ENCODE peak calls at places on chromosomes 1 and 21, in five cellular contexts. O, D, J, L and C are unnamed samples.

GRCh38 chr1:63074321-63074720 is 248.0 kb upstream of the FOXD3 start:
- DNase-seq in D (no peak), J (no peak), L (no peak), O (no peak), C (no peak)

GRCh38 chr1:53769780-53770179 is 30.8 kb upstream of the GLIS1 start:
- DNase-seq in L (no peak), O (no peak), D (no peak), J (no peak), C (no peak)

GRCh38 chr1:223720987-223721591 is 8.8 kb downstream of the CAPN2 start:
- DNase-seq in D (no peak), L (no peak), O (no peak), J (no peak), C (no peak)

GRCh38 chr21:46645840-46646239 is 10.4 kb downstream of the PRMT2 start:
- DNase-seq in D (no peak), J (no peak), O (no peak), L (no peak), C (no peak)

GRCh38 chr1:234719454-234720258 is 109.7 kb upstream of the IRF2BP2 start:
- DNase-seq in J (no peak), D (no peak), L (no peak), O (no peak), C (no peak)

GRCh38 chr1:38536089-38536488 is 323.5 kb downstream of the RRAGC start:
- DNase-seq in D (no peak), O (no peak), L (no peak), J (no peak), C (no peak)

GRCh38 chr1:46202975-46203737 is at the start of gene LURAP1:
- DNase-seq in O (peak), L (peak), J (peak), D (peak), C (no peak)

GRCh38 chr1:231045318-231045717 is 5.3 kb upstream of the FAM89A start:
- DNase-seq in L (no peak), D (no peak), J (no peak), O (no peak), C (no peak)

GRCh38 chr1:14712136-14712535 is 113.7 kb downstream of the KAZN start:
- DNase-seq in L (no peak), D (no peak), J (no peak), O (no peak), C (no peak)

GRCh38 chr1:59290173-59290954 is 6.5 kb upstream of the FGGY start:
- DNase-seq in L (no peak), D (peak), J (peak), O (peak), C (no peak)

GRCh38 chr1:26112407-26112775 is 767 bp downstream of the PDIK1L start:
- DNase-seq in D (no peak), L (no peak), J (no peak), O (no peak), C (no peak)

GRCh38 chr1:18280956-18281355 is 173.4 kb downstream of the IGSF21 start:
- DNase-seq in O (no peak), J (no peak), D (no peak), L (no peak), C (no peak)

GRCh38 chr1:17725811-17726582 is 29.1 kb upstream of the ACTL8 start:
- DNase-seq in O (no peak), D (no peak), L (no peak), J (no peak), C (no peak)

GRCh38 chr1:112906155-112906698 is 49.8 kb downstream of the SLC16A1 start:
- DNase-seq in O (no peak), J (no peak), D (no peak), L (no peak), C (no peak)

GRCh38 chr1:178564783-178565180 is 51.9 kb downstream of the TEX35 start:
- DNase-seq in D (no peak), L (no peak), O (no peak), J (no peak), C (no peak)

GRCh38 chr1:19877821-19878636 is 4.2 kb upstream of the OTUD3 start:
- DNase-seq in J (no peak), L (no peak), D (no peak), O (peak), C (no peak)

GRCh38 chr1:151145158-151146071 is 1.0 kb downstream of the SEMA6C start:
- DNase-seq in O (no peak), J (no peak), D (peak), L (no peak), C (peak)

GRCh38 chr1:150280138-150280707 is 2.1 kb upstream of the CIART start:
- DNase-seq in D (no peak), J (no peak), O (no peak), L (no peak), C (no peak)

GRCh38 chr1:29736582-29737188 is 500.4 kb downstream of the PTPRU start:
- DNase-seq in L (no peak), D (no peak), J (no peak), O (no peak), C (peak)

GRCh38 chr1:172447641-172448040 is 3.8 kb upstream of the PIGC start:
- DNase-seq in J (no peak), D (no peak), L (no peak), O (no peak), C (no peak)

GRCh38 chr1:85230305-85230977 is 29.0 kb downstream of the C1orf52 start:
- DNase-seq in D (no peak), O (no peak), J (no peak), L (no peak), C (no peak)

GRCh38 chr1:53111073-53111556 is 31.3 kb downstream of the SLC1A7 start:
- DNase-seq in J (peak), D (no peak), O (no peak), L (no peak), C (no peak)

GRCh38 chr21:39715804-39716397 is 29.1 kb upstream of the IGSF5 start:
- DNase-seq in J (no peak), L (peak), O (peak), D (peak), C (peak)

GRCh38 chr1:38476111-38476783 is 383.3 kb downstream of the RRAGC start:
- DNase-seq in O (no peak), J (peak), L (peak), D (peak), C (no peak)

GRCh38 chr1:23343246-23344110 is 606 bp downstream of the HNRNPR start:
- DNase-seq in J (peak), L (no peak), O (no peak), D (no peak), C (no peak)

GRCh38 chr1:162541619-162542141 is 19.8 kb upstream of the UAP1 start:
- DNase-seq in J (no peak), O (no peak), D (no peak), L (no peak), C (no peak)

GRCh38 chr21:15788847-15789548 is 59.2 kb downstream of the USP25 start:
- DNase-seq in J (no peak), D (no peak), O (no peak), L (no peak), C (no peak)

GRCh38 chr21:42162831-42163510 is 56.0 kb upstream of the ABCG1 start:
- DNase-seq in J (no peak), D (no peak), O (no peak), L (no peak), C (no peak)

GRCh38 chr1:34426325-34426896 is 249.7 kb downstream of the C1orf94 start:
- DNase-seq in D (no peak), L (no peak), J (no peak), O (no peak), C (no peak)

GRCh38 chr1:116777831-116778830 is 23.9 kb downstream of the CD2 start:
- DNase-seq in J (no peak), O (no peak), L (no peak), D (no peak), C (no peak)

GRCh38 chr1:226311376-226311775 is 2.4 kb upstream of the LIN9 start:
- DNase-seq in J (no peak), O (no peak), L (no peak), D (no peak), C (no peak)

GRCh38 chr1:183586897-183587296 is 3.4 kb downstream of the NCF2 start:
- DNase-seq in L (no peak), D (no peak), J (no peak), O (no peak), C (no peak)

GRCh38 chr1:160207751-160208150 is 2.6 kb downstream of the PEA15 start:
- DNase-seq in O (no peak), L (no peak), D (no peak), J (no peak), C (no peak)

DNA sequence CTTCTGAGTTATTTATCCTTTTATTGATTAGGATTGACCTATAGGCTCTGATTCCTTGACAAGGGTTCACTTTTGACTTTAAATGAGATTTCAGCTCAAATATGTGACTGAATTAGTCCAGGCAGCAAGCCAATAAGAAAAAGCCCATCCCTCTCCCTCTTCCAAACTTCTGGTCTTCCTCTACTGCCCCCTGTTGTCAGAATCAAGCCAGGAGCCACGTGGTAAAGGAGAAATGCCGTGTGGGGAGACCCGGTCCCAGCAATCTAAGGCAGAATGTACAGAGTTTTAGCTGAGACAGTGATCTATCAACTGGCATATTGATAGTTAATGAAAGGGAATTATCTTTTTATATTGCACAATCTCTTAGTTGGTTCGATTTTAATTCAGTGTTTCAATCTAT is 5.2 kb downstream of the ADAMTS5 start:
- DNase-seq in L (no peak), O (peak), D (no peak), J (no peak), C (no peak)
- TF ChIP-seq CTCF in L (peak), O (peak), D (no peak), J (peak), C (no peak)

GRCh38 chr1:200488375-200489165 is 78.7 kb upstream of the ZNF281 start:
- DNase-seq in L (peak), O (peak), D (peak), J (no peak), C (peak)
- TF ChIP-seq CTCF in L (peak), O (peak), D (peak), J (peak), C (peak)

DNA sequence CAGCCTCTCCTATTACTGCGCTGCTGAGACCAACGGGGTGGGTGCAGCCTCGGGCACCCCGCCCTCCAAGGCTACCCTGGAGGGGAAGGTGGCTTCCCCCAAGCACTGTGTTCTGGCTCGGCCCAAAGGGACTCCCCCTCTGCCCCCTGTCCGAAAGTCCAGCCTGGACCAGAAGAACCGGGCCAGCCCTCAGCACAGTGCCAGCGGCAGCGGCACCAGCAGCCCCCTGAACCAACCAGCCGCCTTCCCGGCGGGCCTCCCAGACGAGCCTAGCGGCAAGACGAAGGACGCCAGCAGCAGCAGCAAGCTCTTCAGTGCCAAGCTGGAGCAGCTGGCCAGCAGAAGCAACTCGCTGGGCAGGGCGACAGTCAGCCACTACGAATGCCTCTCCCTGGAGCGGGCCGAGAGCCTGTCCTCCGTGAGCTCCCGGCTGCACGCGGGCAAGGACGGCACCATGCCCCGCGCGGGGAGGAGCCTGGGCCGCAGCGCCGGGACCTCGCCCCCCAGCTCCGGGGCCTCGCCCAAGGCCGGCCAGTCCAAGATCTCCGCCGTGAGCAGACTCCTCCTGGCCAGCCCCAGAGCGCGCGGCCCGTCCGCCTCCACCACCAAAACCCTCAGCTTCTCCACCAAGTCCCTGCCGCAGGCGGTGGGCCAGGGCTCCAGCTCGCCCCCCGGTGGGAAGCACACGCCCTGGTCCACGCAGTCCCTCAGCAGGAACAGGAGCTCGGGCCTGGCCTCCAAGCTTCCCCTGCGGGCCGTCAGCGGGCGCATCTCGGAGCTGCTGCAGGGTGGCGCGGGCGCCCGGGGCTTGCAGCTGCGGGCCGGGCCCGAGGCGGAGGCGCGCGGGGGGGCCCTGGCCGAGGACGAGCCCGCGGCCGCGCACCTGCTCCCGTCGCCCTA is 533.1 kb downstream of the KIF26B start:
- DNase-seq in J (peak), D (no peak), O (no peak), L (no peak), C (no peak)
- TF ChIP-seq CTCF in J (no peak), D (no peak), O (no peak), L (no peak), C (no peak)

DNA sequence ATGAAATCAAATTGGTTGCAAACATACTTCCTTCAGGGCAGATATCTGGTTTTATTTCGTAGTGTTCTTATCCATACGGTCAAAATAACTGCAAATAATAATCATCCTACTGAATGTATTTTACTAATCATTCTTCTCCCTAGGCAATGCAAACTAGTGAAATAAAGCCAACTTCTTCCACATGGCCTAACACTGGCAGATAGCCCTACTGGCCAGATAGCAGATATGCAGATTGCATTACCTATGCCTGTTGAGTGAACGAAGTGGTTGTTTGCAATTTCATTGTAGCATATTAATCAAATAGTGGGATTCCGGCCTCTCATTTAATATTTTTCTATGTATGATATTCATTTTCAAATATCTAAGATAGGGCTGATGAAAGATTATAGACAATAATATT is 116.2 kb downstream of the CENPF start:
- DNase-seq in O (no peak), D (no peak), L (no peak), J (no peak), C (no peak)
- TF ChIP-seq CTCF in O (peak), D (no peak), L (no peak), J (no peak), C (no peak)

GRCh38 chr1:40413527-40414252 is 36.6 kb upstream of the ZFP69B start:
- DNase-seq in D (no peak), O (no peak), J (no peak), L (no peak), C (no peak)

GRCh38 chr1:40416709-40417108 is 33.6 kb upstream of the ZFP69B start:
- DNase-seq in L (no peak), D (no peak), J (no peak), O (no peak), C (no peak)

GRCh38 chr1:40411843-40412242 is 38.3 kb downstream of the SMAP2 start:
- DNase-seq in D (no peak), J (no peak), L (no peak), O (no peak), C (no peak)

GRCh38 chr1:40411294-40411693 is 37.8 kb downstream of the SMAP2 start:
- DNase-seq in L (no peak), D (no peak), J (no peak), O (peak), C (no peak)

DNA sequence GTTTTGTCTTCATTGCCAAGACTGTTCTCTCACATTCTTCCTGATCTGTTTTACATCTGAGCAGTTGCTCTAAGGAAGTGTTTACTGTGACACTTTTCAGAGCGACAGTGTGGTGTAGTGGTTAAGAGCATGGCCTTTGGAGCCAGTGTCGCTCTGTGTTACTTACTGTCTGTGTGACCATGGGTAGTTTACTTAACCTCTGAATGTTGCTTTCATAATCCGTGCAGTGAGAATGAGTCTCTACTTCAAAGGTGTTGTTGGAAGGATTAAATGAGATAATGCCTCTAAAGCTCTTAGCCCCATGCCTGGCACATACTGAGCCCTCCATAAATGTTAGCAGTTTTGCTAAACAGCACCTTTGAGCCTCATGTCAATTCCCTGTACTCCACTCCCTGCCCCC is 35.9 kb upstream of the ZFP69B start:
- DNase-seq in O (no peak), J (no peak), L (no peak), D (no peak), C (no peak)
- TF ChIP-seq CTCF in O (no peak), J (no peak), L (no peak), D (no peak), C (no peak)

DNA sequence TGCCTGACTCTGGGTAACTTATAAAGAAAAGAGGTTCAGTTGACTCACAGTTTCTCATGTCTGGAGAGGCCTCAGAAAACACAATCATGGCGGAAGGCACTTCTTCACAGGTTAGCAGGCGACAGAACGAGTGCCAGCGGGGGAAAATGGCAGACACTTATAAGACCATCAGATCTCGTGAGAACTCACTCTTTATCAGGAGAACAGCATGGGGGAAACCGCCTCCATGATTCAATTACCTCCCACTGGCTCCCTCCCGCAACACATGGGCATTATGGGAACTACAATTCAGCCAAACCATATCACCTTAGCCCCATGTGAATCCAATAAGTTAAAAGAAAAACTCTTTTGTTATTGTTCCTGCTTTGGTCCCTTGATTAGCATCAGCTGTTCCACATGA is 725.2 kb downstream of the LRRIQ3 start:
- DNase-seq in J (no peak), D (no peak), O (peak), L (no peak), C (no peak)
- TF ChIP-seq CTCF in J (no peak), D (no peak), O (no peak), L (no peak), C (no peak)

DNA sequence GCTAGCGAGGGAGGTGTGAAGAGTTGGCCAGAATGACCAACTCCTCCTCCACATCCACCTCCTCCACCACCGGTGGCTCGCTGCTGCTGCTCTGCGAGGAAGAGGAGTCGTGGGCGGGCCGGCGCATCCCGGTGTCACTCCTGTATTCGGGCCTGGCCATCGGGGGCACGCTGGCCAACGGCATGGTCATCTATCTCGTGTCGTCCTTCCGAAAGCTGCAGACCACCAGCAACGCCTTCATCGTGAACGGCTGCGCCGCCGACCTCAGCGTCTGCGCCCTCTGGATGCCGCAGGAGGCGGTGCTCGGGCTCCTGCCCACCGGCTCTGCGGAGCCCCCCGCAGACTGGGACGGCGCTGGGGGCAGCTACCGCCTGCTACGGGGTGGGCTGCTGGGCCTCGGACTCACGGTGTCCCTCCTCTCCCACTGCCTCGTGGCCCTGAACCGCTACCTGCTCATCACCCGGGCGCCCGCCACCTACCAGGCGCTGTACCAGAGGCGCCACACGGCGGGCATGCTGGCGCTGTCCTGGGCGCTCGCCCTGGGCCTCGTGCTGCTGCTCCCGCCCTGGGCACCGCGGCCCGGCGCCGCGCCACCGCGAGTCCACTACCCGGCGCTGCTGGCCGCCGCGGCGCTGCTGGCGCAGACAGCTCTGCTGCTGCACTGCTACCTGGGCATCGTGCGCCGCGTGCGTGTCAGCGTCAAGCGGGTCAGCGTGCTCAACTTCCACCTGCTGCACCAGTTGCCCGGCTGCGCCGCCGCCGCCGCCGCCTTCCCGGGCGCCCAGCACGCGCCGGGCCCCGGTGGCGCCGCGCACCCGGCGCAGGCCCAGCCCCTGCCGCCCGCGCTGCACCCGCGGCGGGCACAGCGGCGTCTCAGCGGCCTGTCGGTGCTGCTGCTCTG is 1.2 kb downstream of the GPR88 start:
- DNase-seq in L (no peak), J (peak), D (peak), O (peak), C (no peak)
- TF ChIP-seq CTCF in L (no peak), J (peak), D (no peak), O (peak), C (no peak)